ENCODE peak calls at places on chromosomes 4 and X, in six cellular contexts. A, W, T, N, Q and R are unnamed samples.

GRCh38 chrX:45445745-45446412 is 245.2 kb upstream of the DIPK2B start:
- DNase-seq in N (no peak), T (no peak), A (peak), Q (peak), W (no peak), R (no peak)

GRCh38 chr4:34105311-34105710 is 2139.0 kb downstream of the ARAP2 start:
- DNase-seq in A (no peak), Q (no peak), N (no peak), T (no peak), W (no peak), R (no peak)

GRCh38 chr4:142091691-142092182 is 455.4 kb downstream of the IL15 start:
- DNase-seq in A (no peak), Q (peak), N (no peak), W (no peak), T (no peak), R (peak)

GRCh38 chr4:173044340-173044739 is 124.3 kb upstream of the GALNT7 start:
- DNase-seq in Q (no peak), T (no peak), W (no peak), N (no peak), A (no peak), R (no peak)

GRCh38 chr4:136900706-136901105 is 631.6 kb downstream of the PCDH18 start:
- DNase-seq in N (no peak), W (no peak), T (no peak), A (no peak), Q (no peak), R (no peak)

GRCh38 chr4:90960433-90960832 is 833.2 kb downstream of the CCSER1 start:
- DNase-seq in W (no peak), T (no peak), N (no peak), Q (no peak), A (no peak), R (no peak)

GRCh38 chr4:176340871-176341685 is 21.3 kb downstream of the SPCS3 start:
- DNase-seq in W (no peak), T (no peak), Q (peak), N (no peak), A (no peak), R (no peak)

GRCh38 chr4:48139688-48140087 is 5.6 kb upstream of the TXK start:
- DNase-seq in T (no peak), W (peak), A (no peak), N (no peak), Q (no peak), R (no peak)

GRCh38 chrX:111892375-111892774 is 16.4 kb downstream of the TRPC5OS start:
- DNase-seq in A (no peak), T (no peak), W (no peak), N (no peak), Q (no peak), R (no peak)

GRCh38 chrX:73447311-73447794 is 500 bp downstream of the CDX4 start:
- DNase-seq in Q (no peak), N (no peak), T (peak), A (no peak), W (no peak), R (peak)

GRCh38 chr4:17687237-17687857 is 72.9 kb downstream of the MED28 start:
- DNase-seq in A (no peak), Q (no peak), N (no peak), T (no peak), W (no peak), R (no peak)

GRCh38 chr4:171588146-171588545 is 225.1 kb upstream of the GALNTL6 start:
- DNase-seq in Q (no peak), T (no peak), N (no peak), A (no peak), W (no peak), R (no peak)

GRCh38 chrX:108610141-108610540 is 126.2 kb downstream of the IRS4 start:
- DNase-seq in W (no peak), N (no peak), A (no peak), T (no peak), Q (no peak), R (no peak)

GRCh38 chrX:67545772-67546495 is 2.1 kb downstream of the AR start:
- DNase-seq in Q (peak), A (no peak), N (no peak), T (no peak), W (peak), R (peak)

GRCh38 chr4:814312-814850 is 11.5 kb downstream of the CPLX1 start:
- DNase-seq in A (no peak), N (no peak), T (no peak), Q (no peak), W (no peak), R (peak)

GRCh38 chr4:43842594-43842993 is 606.0 kb downstream of the KCTD8 start:
- DNase-seq in T (no peak), Q (no peak), A (no peak), W (no peak), N (no peak), R (no peak)

GRCh38 chr4:142549726-142550463 is 296.2 kb downstream of the INPP4B start:
- DNase-seq in W (no peak), Q (peak), A (peak), T (no peak), N (no peak), R (no peak)

GRCh38 chr4:184282251-184282713 is 64.6 kb upstream of the ENPP6 start:
- DNase-seq in T (peak), Q (no peak), A (no peak), N (no peak), W (peak), R (no peak)

GRCh38 chrX:49192722-49193328 is 6.7 kb upstream of the PRICKLE3 start:
- DNase-seq in A (no peak), W (no peak), N (peak), Q (peak), T (no peak), R (no peak)

GRCh38 chr4:184506527-184507121 is 32.3 kb upstream of the IRF2 start:
- DNase-seq in N (peak), Q (peak), W (no peak), A (no peak), T (no peak), R (no peak)

GRCh38 chr4:89788243-89789072 is 48.5 kb downstream of the SNCA start:
- DNase-seq in N (no peak), Q (no peak), T (no peak), A (no peak), W (no peak), R (no peak)

GRCh38 chr4:95533254-95533653 is 15.5 kb downstream of the UNC5C start:
- DNase-seq in A (no peak), N (no peak), Q (no peak), W (no peak), T (no peak), R (no peak)

GRCh38 chr4:7427326-7428260 is 7.1 kb downstream of the PSAPL1 start:
- DNase-seq in Q (no peak), W (peak), N (no peak), T (peak), A (no peak), R (peak)

GRCh38 chr4:147482281-147482680 is 1.4 kb downstream of the EDNRA start:
- DNase-seq in Q (no peak), A (no peak), W (no peak), N (no peak), T (no peak), R (no peak)

GRCh38 chr4:53688186-53688790 is 97.0 kb upstream of the LNX1 start:
- DNase-seq in Q (peak), N (no peak), A (no peak), T (no peak), W (no peak), R (no peak)

GRCh38 chr4:165457793-165458192 is 79.0 kb downstream of the CPE start:
- DNase-seq in W (no peak), N (no peak), Q (no peak), A (no peak), T (no peak), R (no peak)

GRCh38 chr4:172596206-172596605 is 572.4 kb upstream of the GALNT7 start:
- DNase-seq in A (no peak), T (no peak), W (no peak), Q (peak), N (no peak), R (no peak)